ENCODE peak calls at places on chromosome 10, in nine cellular contexts. N is BE2C; K is cardiac muscle cell; I is adrenal gland; H is fibroblast of mammary gland; A is epithelial cell of esophagus; W is CD8-positive, alpha-beta T cell; Q is mammary epithelial cell; T is AG04450. B is an unnamed sample.

GRCh38 chr10:80489371-80490112 is 35.4 kb downstream of the TSPAN14 start:
- DNase-seq in H (no peak), N (no peak), T (no peak), Q (no peak), K (no peak), A (no peak), I (no peak), W (no peak), B (no peak)

GRCh38 chr10:50210876-50211275 is 40.4 kb downstream of the ASAH2 start:
- DNase-seq in A (no peak), K (no peak), I (no peak), T (no peak), H (no peak), N (no peak), W (no peak), Q (no peak), B (no peak)

GRCh38 chr10:7432884-7433726 is 22.3 kb upstream of the SFMBT2 start:
- DNase-seq in H (peak), W (no peak), Q (no peak), A (no peak), N (no peak), I (no peak), T (no peak), K (no peak), B (peak)

GRCh38 chr10:10605551-10606081 is 412.1 kb upstream of the CELF2 start:
- DNase-seq in A (peak), T (peak), K (peak), I (no peak), N (no peak), H (peak), Q (no peak), W (no peak), B (peak)

GRCh38 chr10:79347894-79348639 is 798 bp downstream of the PPIF start:
- DNase-seq in H (peak), I (peak), N (peak), W (peak), T (peak), A (peak), Q (peak), K (peak), B (peak)

GRCh38 chr10:48480397-48481374 is 124.2 kb downstream of the ARHGAP22 start:
- DNase-seq in H (no peak), Q (no peak), T (no peak), A (no peak), W (peak), I (no peak), K (no peak), N (no peak), B (no peak)

GRCh38 chr10:69914373-69915268 is 112.9 kb downstream of the COL13A1 start:
- DNase-seq in W (peak), Q (peak), I (peak), N (peak), K (peak), A (peak), T (peak), H (peak), B (peak)

GRCh38 chr10:17472481-17473227 is 18.3 kb upstream of the ST8SIA6 start:
- DNase-seq in A (no peak), T (no peak), H (no peak), I (no peak), K (no peak), N (no peak), W (no peak), Q (no peak), B (no peak)

GRCh38 chr10:17354781-17355180 is 99.6 kb downstream of the ST8SIA6 start:
- DNase-seq in A (no peak), Q (no peak), I (no peak), H (peak), K (peak), N (no peak), W (no peak), T (no peak), B (no peak)

GRCh38 chr10:22437620-22438588 is 92.6 kb downstream of the SPAG6 start:
- DNase-seq in Q (no peak), I (no peak), A (no peak), T (no peak), K (peak), H (no peak), W (peak), N (no peak), B (peak)

GRCh38 chr10:97138174-97138573 is 47.6 kb downstream of the SLIT1 start:
- DNase-seq in H (no peak), A (peak), N (no peak), T (no peak), Q (no peak), W (no peak), I (no peak), K (no peak), B (no peak)

GRCh38 chr10:95845411-95845810 is 62.4 kb upstream of the CC2D2B start:
- DNase-seq in H (no peak), T (no peak), K (no peak), W (no peak), A (no peak), I (no peak), N (no peak), Q (no peak), B (no peak)

GRCh38 chr10:86693721-86694369 is 25.5 kb downstream of the LDB3 start:
- DNase-seq in T (no peak), K (peak), W (peak), Q (no peak), H (peak), N (peak), I (no peak), A (peak), B (peak)

GRCh38 chr10:10642741-10643280 is 374.9 kb upstream of the CELF2 start:
- DNase-seq in W (no peak), N (no peak), I (peak), A (no peak), Q (no peak), H (peak), T (no peak), K (peak), B (no peak)

GRCh38 chr10:77890097-77890496 is 36.5 kb downstream of the DLG5 start:
- DNase-seq in W (no peak), K (no peak), A (no peak), N (no peak), T (no peak), Q (no peak), H (no peak), I (no peak), B (no peak)
- H3K4me3 ChIP-seq in W (no peak), K (no peak), A (no peak), N (no peak), T (no peak), Q (no peak), H (no peak), I (no peak), B (no peak)

GRCh38 chr10:71835671-71836593 is 15.1 kb downstream of the PSAP start:
- DNase-seq in N (peak), Q (peak), K (peak), T (no peak), I (peak), H (peak), A (no peak), W (no peak), B (peak)
- TF ChIP-seq CTCF in N (no peak), Q (no peak), K (no peak), T (no peak), I (no peak), H (no peak), A (no peak), W (no peak), B (no peak)

DNA sequence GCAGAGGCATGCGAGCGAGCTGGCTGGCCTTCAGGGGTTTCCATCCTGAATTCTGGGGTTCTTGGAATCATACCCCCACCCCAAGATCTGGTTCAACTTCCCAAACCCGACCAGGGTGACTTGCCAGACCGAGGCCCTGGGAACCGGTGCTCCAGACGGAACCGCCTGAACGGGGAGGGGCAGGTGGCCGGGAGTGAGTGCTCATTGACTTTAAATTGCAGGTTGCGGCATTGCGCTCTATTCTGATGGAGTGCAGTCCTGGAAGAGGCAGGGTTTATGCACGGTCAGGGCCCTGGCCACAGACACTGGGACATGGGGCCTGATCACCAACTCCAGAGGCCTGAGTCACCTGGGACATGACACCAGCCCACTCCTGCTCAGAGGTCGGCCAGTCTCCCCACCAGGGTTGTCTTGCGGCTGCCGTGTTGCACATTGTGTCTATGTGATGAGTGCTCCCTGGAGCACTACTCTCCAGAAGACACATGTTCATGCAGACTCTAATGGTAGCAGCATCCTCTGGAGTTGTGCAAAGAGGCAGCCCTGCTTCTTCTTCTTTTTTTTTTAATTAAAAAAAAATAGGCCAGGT is 5.8 kb upstream of the DDIT4 start:
- DNase-seq in W (no peak), A (no peak), K (no peak), T (no peak), I (no peak), N (no peak), H (no peak), Q (no peak), B (no peak)
- H3K4me3 ChIP-seq in W (no peak), A (no peak), K (no peak), T (no peak), I (no peak), N (no peak), H (no peak), Q (no peak), B (no peak)

GRCh38 chr10:27242951-27243551 is 2.5 kb upstream of the ACBD5 start:
- DNase-seq in H (peak), I (peak), N (peak), T (no peak), A (peak), K (peak), Q (peak), W (peak), B (peak)

GRCh38 chr10:27240212-27240890 is at the start of gene ACBD5:
- DNase-seq in H (peak), K (peak), T (peak), W (peak), I (peak), Q (peak), N (peak), A (peak), B (peak)

GRCh38 chr10:27241640-27242472 is 1.3 kb upstream of the ACBD5 start:
- DNase-seq in Q (peak), I (peak), H (peak), K (peak), A (peak), W (peak), N (peak), T (peak), B (peak)

GRCh38 chr10:27240891-27241639 is 468 bp upstream of the ACBD5 start:
- DNase-seq in I (peak), W (peak), Q (peak), A (peak), T (no peak), H (peak), K (no peak), N (no peak), B (peak)

GRCh38 chr10:27242473-27242950 is 1.9 kb upstream of the ACBD5 start:
- DNase-seq in Q (no peak), T (no peak), A (no peak), H (no peak), K (no peak), W (no peak), N (no peak), I (no peak), B (no peak)
- TF ChIP-seq CTCF in Q (no peak), T (no peak), A (no peak), H (no peak), K (no peak), W (no peak), N (no peak), I (no peak), B (no peak)

DNA sequence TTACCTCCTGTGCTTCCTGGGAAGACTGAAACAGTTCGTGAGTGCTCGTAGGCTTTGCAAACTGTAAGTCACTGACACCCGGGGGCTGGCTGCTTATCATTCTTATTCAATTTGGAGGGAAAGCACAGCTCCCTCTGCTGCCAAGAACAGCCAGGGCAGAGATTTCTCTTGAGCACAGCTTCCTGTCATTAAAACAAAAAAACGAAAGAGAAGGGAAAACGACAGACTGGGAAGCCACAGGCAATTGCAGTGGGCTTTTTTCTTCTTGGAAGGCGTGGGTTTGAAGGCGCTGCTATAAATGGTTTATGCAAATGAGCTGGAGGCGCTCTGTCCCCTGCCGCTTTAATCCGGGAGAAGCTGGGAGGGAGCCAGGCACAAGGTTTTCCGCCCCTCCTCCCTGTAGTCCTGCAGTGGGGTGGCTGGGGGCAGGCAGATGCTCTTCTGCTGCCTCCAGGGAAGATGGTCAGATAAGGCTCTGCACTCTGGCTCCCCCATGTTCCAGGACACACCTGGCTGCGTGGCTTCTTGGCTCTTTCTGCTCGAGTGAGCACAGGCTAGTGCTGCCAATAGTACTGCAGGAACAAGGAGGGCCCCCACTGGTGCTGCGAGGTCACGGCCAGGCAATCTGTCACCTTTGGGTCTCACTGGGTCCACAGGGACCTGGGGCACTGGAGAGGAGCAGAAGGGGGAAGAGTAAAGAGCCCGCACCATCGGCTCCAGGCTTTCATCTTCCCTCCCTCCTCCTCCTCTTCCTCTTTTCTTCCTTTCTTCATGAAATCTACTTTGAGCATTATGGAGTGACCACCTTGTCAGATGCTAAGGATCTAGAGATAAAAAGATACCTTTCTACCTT is 49.5 kb downstream of the NEURL1 start:
- DNase-seq in T (no peak), W (peak), H (peak), Q (peak), I (no peak), K (peak), N (peak), A (peak), B (peak)
- H3K4me3 ChIP-seq in T (peak), W (peak), H (no peak), Q (peak), I (no peak), K (peak), N (peak), A (no peak), B (peak)

GRCh38 chr10:57202356-57202755 is 841.3 kb upstream of the ZWINT start:
- DNase-seq in A (no peak), K (no peak), W (no peak), N (no peak), Q (no peak), T (no peak), I (no peak), H (no peak), B (no peak)
- TF ChIP-seq CTCF in A (no peak), K (no peak), W (no peak), N (no peak), Q (no peak), T (no peak), I (no peak), H (no peak), B (no peak)

B was measured in foreskin fibroblast.